ENCODE peak calls at places on chromosomes 5 and 9, in seven cellular contexts. E is cerebellar cortex, T is suprapubic skin, P is transverse colon, Y is fibroblast of gingiva, N is kidney glomerular epithelial cell, I is T-helper 9 cell. M is an unnamed sample.

GRCh38 chr5:16809816-16810502 is 126.1 kb downstream of the MYO10 start:
- DNase-seq in E (no peak), T (no peak), P (peak), Y (peak), N (peak), I (no peak), M (no peak)

GRCh38 chr9:6779417-6780241 is 21.9 kb downstream of the KDM4C start:
- DNase-seq in E (no peak), T (no peak), P (peak), Y (no peak), N (no peak), I (no peak), M (no peak)

GRCh38 chr5:110085826-110086225 is 396.1 kb downstream of the MAN2A1 start:
- DNase-seq in E (no peak), T (no peak), P (no peak), Y (no peak), N (no peak), I (no peak), M (no peak)

GRCh38 chr9:135826188-135826545 is 81.2 kb downstream of the CAMSAP1 start:
- DNase-seq in E (no peak), T (no peak), P (no peak), Y (no peak), N (no peak), I (no peak), M (no peak)

GRCh38 chr9:106916491-106917235 is 53.7 kb downstream of the ZNF462 start:
- DNase-seq in E (peak), T (no peak), P (peak), Y (peak), N (peak), I (no peak), M (no peak)

GRCh38 chr5:657570-657969 is 35.6 kb downstream of the TPPP start:
- DNase-seq in E (no peak), T (peak), P (no peak), Y (peak), N (peak), I (no peak), M (no peak)

GRCh38 chr5:118121258-118121657 is 867.1 kb downstream of the DTWD2 start:
- DNase-seq in E (no peak), T (no peak), P (no peak), Y (no peak), N (no peak), I (no peak), M (no peak)

GRCh38 chr5:30832519-30832918 is 361.0 kb upstream of the CDH6 start:
- DNase-seq in E (no peak), T (no peak), P (no peak), Y (no peak), N (no peak), I (no peak), M (no peak)

GRCh38 chr9:4850611-4851010 is 57.9 kb downstream of the RCL1 start:
- DNase-seq in E (no peak), T (no peak), P (no peak), Y (peak), N (no peak), I (no peak), M (no peak)

GRCh38 chr5:175652741-175653663 is 4.9 kb upstream of the HRH2 start:
- DNase-seq in E (no peak), T (no peak), P (peak), Y (no peak), N (no peak), I (peak), M (peak)

GRCh38 chr5:93313672-93314071 is 267.3 kb downstream of the NR2F1-AS1 start:
- DNase-seq in E (no peak), T (no peak), P (no peak), Y (no peak), N (no peak), I (no peak), M (no peak)

GRCh38 chr5:93192107-93192506 is 388.9 kb downstream of the NR2F1-AS1 start:
- DNase-seq in E (no peak), T (no peak), P (no peak), Y (peak), N (peak), I (no peak), M (no peak)

GRCh38 chr5:151870820-151871219 is 53.8 kb downstream of the GLRA1 start:
- DNase-seq in E (no peak), T (no peak), P (peak), Y (peak), N (peak), I (no peak), M (no peak)

GRCh38 chr9:89640801-89641200 is 36.0 kb downstream of the GADD45G start:
- DNase-seq in E (no peak), T (no peak), P (no peak), Y (no peak), N (no peak), I (no peak), M (no peak)

GRCh38 chr5:8538813-8539212 is 669.9 kb downstream of the MTRR start:
- DNase-seq in E (no peak), T (no peak), P (no peak), Y (no peak), N (no peak), I (no peak), M (no peak)

GRCh38 chr5:134380367-134380766 is 9.0 kb downstream of the UBE2B start:
- DNase-seq in E (no peak), T (no peak), P (no peak), Y (no peak), N (no peak), I (no peak), M (no peak)

GRCh38 chr5:147966829-147967228 is 60.5 kb upstream of the C5orf46 start:
- DNase-seq in E (no peak), T (no peak), P (no peak), Y (no peak), N (no peak), I (no peak), M (no peak)

GRCh38 chr9:81849631-81850259 is 78.5 kb upstream of the SPATA31D4 start:
- DNase-seq in E (no peak), T (no peak), P (peak), Y (no peak), N (no peak), I (no peak), M (no peak)